ENCODE peak calls at places on chromosomes 4 and X, in nine cellular contexts. I is B cell, H is K562, S is astrocyte of the spinal cord, P is AG10803, U is progenitor cell of endocrine pancreas, N is astrocyte, Y is suprapubic skin, M is GM12865. F is an unnamed sample.

GRCh38 chrX:88284844-88285243 is 462.2 kb upstream of the CPXCR1 start:
- DNase-seq in I (no peak), H (no peak), M (no peak), N (no peak), U (no peak), P (no peak), Y (no peak), S (no peak), F (peak)

GRCh38 chr4:75985116-75985515 is 5.6 kb downstream of the SDAD1 start:
- DNase-seq in S (peak), Y (no peak), U (no peak), H (no peak), P (peak), M (no peak), N (peak), I (no peak), F (peak)

GRCh38 chr4:1564535-1565375 is 119.4 kb downstream of the FAM53A start:
- DNase-seq in N (no peak), Y (no peak), M (no peak), U (no peak), P (no peak), S (no peak), H (no peak), I (no peak), F (no peak)

GRCh38 chr4:25590171-25590570 is 65.5 kb upstream of the SLC34A2 start:
- DNase-seq in U (no peak), Y (no peak), S (no peak), M (no peak), N (peak), H (no peak), P (no peak), I (no peak), F (no peak)

GRCh38 chr4:108256538-108256937 is 87.8 kb upstream of the LEF1 start:
- DNase-seq in Y (no peak), N (no peak), U (no peak), P (no peak), M (no peak), H (no peak), I (no peak), S (no peak), F (no peak)

GRCh38 chrX:68693481-68694410 is 46.3 kb downstream of the STARD8 start:
- DNase-seq in Y (peak), M (peak), H (peak), N (peak), U (peak), S (peak), P (peak), I (peak), F (no peak)

GRCh38 chrX:127596882-127597281 is 455.3 kb downstream of the ACTRT1 start:
- DNase-seq in Y (no peak), S (no peak), H (no peak), N (no peak), U (no peak), M (no peak), I (no peak), P (no peak), F (no peak)

GRCh38 chr4:128462104-128462783 is 174.6 kb upstream of the PGRMC2 start:
- DNase-seq in S (no peak), H (no peak), Y (no peak), N (no peak), U (no peak), P (no peak), M (no peak), I (no peak), F (no peak)

GRCh38 chrX:29431895-29432294 is 783.5 kb upstream of the MAGEB2 start:
- DNase-seq in I (no peak), N (no peak), S (peak), M (no peak), Y (no peak), U (no peak), H (no peak), P (no peak), F (peak)

GRCh38 chr4:113435893-113436292 is 325.6 kb downstream of the CAMK2D start:
- DNase-seq in Y (no peak), M (no peak), N (peak), I (no peak), P (peak), H (no peak), U (no peak), S (peak), F (peak)

GRCh38 chrX:72297953-72298730 is 7.6 kb downstream of the CITED1 start:
- DNase-seq in N (no peak), P (no peak), M (peak), I (no peak), Y (no peak), H (peak), S (no peak), U (no peak), F (peak)

GRCh38 chrX:71536285-71536684 is 3.4 kb downstream of the OGT start:
- DNase-seq in M (peak), H (no peak), S (no peak), U (no peak), P (no peak), N (no peak), Y (no peak), I (no peak), F (no peak)

GRCh38 chrX:4762196-4762595 is 1048.7 kb upstream of the PRKX start:
- DNase-seq in I (no peak), U (no peak), S (no peak), H (no peak), N (no peak), M (no peak), P (no peak), Y (no peak), F (no peak)

GRCh38 chrX:11724122-11725017 is 33.7 kb upstream of the MSL3 start:
- DNase-seq in Y (no peak), H (peak), U (no peak), N (peak), P (peak), M (peak), S (peak), I (peak), F (peak)

GRCh38 chr4:185752881-185753280 is 59.1 kb downstream of the SORBS2 start:
- DNase-seq in I (no peak), H (no peak), S (no peak), U (no peak), N (no peak), M (no peak), P (no peak), Y (no peak), F (no peak)

GRCh38 chr4:72666910-72667309 is 97.9 kb upstream of the ADAMTS3 start:
- DNase-seq in U (no peak), S (no peak), P (no peak), N (no peak), Y (no peak), H (peak), M (no peak), I (no peak), F (no peak)

GRCh38 chrX:8730812-8731578 is 942 bp downstream of the ANOS1 start:
- DNase-seq in Y (no peak), P (no peak), S (no peak), N (no peak), U (no peak), I (no peak), H (no peak), M (no peak), F (no peak)

GRCh38 chr4:88465653-88466192 is 8.8 kb downstream of the HERC5 start:
- DNase-seq in I (no peak), H (no peak), P (no peak), Y (no peak), N (no peak), S (no peak), M (no peak), U (no peak), F (no peak)

GRCh38 chr4:184448828-184449227 is 25.5 kb downstream of the IRF2 start:
- DNase-seq in Y (no peak), M (peak), S (peak), N (peak), I (peak), H (no peak), U (no peak), P (peak), F (no peak)

GRCh38 chr4:122960298-122960985 is 38.0 kb upstream of the NUDT6 start:
- DNase-seq in U (no peak), Y (no peak), P (peak), H (no peak), N (no peak), I (no peak), M (no peak), S (no peak), F (no peak)

GRCh38 chr4:38162240-38162784 is 202.1 kb downstream of the PTTG2 start:
- DNase-seq in U (no peak), P (peak), M (no peak), H (no peak), S (peak), Y (no peak), I (no peak), N (peak), F (peak)

GRCh38 chrX:68828740-68829593 is at the start of gene EFNB1:
- DNase-seq in Y (peak), P (peak), H (peak), N (peak), S (peak), M (peak), U (peak), I (peak), F (peak)

GRCh38 chrX:136328933-136329332 is 28.2 kb downstream of the ADGRG4 start:
- DNase-seq in N (no peak), U (no peak), P (no peak), S (no peak), I (no peak), Y (no peak), H (no peak), M (no peak), F (no peak)

GRCh38 chr4:110622841-110623709 is at the start of gene PITX2:
- DNase-seq in U (peak), S (peak), M (peak), H (no peak), N (peak), Y (peak), P (peak), I (peak), F (peak)

GRCh38 chr4:54657556-54658313 is at the start of gene KIT:
- DNase-seq in U (peak), I (peak), M (no peak), S (peak), N (no peak), H (peak), Y (peak), P (peak), F (no peak)

GRCh38 chrX:3268804-3269203 is 77.6 kb downstream of the MXRA5 start:
- DNase-seq in I (no peak), H (no peak), N (peak), Y (no peak), U (no peak), S (no peak), M (no peak), P (peak), F (peak)

GRCh38 chr4:67684839-67685531 is 16.0 kb downstream of the UBA6 start:
- DNase-seq in S (peak), P (peak), U (no peak), H (no peak), M (no peak), Y (no peak), N (peak), I (no peak), F (no peak)

GRCh38 chrX:104432321-104432720 is 133.7 kb upstream of the IL1RAPL2 start:
- DNase-seq in S (no peak), H (no peak), U (no peak), I (no peak), P (no peak), N (no peak), Y (no peak), M (no peak), F (no peak)

GRCh38 chrX:19017271-19017670 is 33.4 kb upstream of the PHKA2 start:
- DNase-seq in H (peak), S (no peak), N (no peak), P (peak), M (peak), I (no peak), Y (no peak), U (no peak), F (peak)

GRCh38 chr4:10664408-10664807 is 20.2 kb downstream of the CLNK start:
- DNase-seq in P (peak), U (no peak), I (no peak), S (peak), H (no peak), Y (no peak), M (no peak), N (peak), F (peak)

GRCh38 chr4:104469794-104470193 is 24.9 kb downstream of the CXXC4 start:
- DNase-seq in S (no peak), H (no peak), M (no peak), I (no peak), P (no peak), Y (no peak), U (no peak), N (no peak), F (no peak)

GRCh38 chrX:149314031-149314430 is 191.1 kb downstream of the IDS start:
- DNase-seq in U (no peak), Y (no peak), N (peak), S (peak), P (peak), I (no peak), H (no peak), M (no peak), F (peak)

GRCh38 chr4:61511716-61512488 is 311.8 kb downstream of the ADGRL3 start:
- DNase-seq in H (no peak), M (no peak), S (peak), I (no peak), U (no peak), N (peak), P (peak), Y (no peak), F (peak)

GRCh38 chr4:79290376-79290775 is 35.5 kb downstream of the NAA11 start:
- DNase-seq in P (no peak), N (no peak), Y (no peak), S (no peak), H (no peak), I (no peak), M (no peak), U (no peak), F (no peak)

DNA sequence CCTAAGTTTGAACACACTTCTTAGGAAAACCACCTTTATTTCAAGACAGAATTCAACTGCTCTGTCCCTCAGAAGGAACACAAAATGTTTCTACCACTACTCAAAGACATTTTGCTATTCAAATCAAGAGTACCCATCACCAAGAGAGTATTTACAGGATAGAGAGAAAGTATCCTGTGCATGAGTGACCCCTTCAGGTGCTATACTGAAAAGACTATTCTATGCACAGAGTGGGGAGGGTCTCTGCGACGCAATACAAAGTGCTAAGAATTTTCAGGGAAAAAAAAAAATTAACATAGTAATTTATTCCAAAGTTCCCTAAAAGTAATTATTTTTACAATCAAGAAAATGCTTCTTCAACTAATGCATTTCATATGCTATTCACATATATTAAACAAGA is 346.4 kb upstream of the FAM241A start:
- DNase-seq in M (no peak), N (no peak), P (no peak), S (no peak), U (no peak), Y (no peak), H (no peak), I (no peak), F (peak)
- TF ChIP-seq CTCF in M (no peak), N (no peak), P (peak), S (peak), U (peak), Y (no peak), H (no peak), I (no peak), F (peak)

GRCh38 chr4:182928061-182928460 is 10.9 kb upstream of the DCTD start:
- DNase-seq in I (no peak), H (peak), P (no peak), N (no peak), S (no peak), M (peak), U (no peak), Y (no peak), F (peak)
- TF ChIP-seq CTCF in I (no peak), H (peak), P (peak), N (peak), S (no peak), M (peak), U (peak), Y (no peak), F (peak)

GRCh38 chr4:23775694-23776093 is 114.2 kb downstream of the PPARGC1A start:
- DNase-seq in S (no peak), M (no peak), H (no peak), N (no peak), U (no peak), Y (no peak), P (no peak), I (no peak), F (peak)
- TF ChIP-seq CTCF in S (no peak), M (no peak), H (no peak), N (no peak), U (peak), Y (no peak), P (no peak), I (no peak), F (peak)

GRCh38 chr4:139582044-139582443 is 26.0 kb upstream of the SETD7 start:
- DNase-seq in H (no peak), I (no peak), M (no peak), U (no peak), P (no peak), Y (no peak), S (no peak), N (no peak), F (peak)
- TF ChIP-seq CTCF in H (no peak), I (no peak), M (no peak), U (no peak), P (no peak), Y (no peak), S (no peak), N (no peak), F (no peak)

DNA sequence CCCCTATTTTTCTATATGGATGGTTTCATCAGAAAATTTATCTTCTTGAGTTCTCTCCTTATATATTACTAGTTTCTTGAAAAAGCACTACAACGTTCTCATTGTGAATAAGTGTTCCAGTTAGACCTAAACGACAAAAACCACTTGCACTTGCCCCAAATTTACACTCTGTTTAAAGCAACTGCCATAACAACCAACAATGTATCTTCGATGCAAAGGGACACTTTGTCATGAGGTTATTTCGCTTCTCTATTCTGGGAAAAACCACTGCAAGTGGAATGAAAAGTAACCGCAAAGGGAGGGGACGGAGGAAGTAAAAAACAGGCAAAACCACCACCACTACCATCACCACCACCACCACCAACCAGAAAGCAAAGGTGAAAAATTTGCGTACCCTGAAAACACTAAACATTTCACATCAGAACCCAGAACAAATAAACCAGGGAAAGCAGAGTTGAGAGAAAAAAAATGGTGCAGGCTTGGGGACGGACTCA is 1.2 kb upstream of the N4BP2 start:
- DNase-seq in M (no peak), P (peak), N (peak), H (peak), Y (no peak), I (peak), S (peak), U (no peak), F (no peak)
- TF ChIP-seq CTCF in M (no peak), P (no peak), N (no peak), H (no peak), Y (no peak), I (no peak), S (no peak), U (no peak), F (no peak)

DNA sequence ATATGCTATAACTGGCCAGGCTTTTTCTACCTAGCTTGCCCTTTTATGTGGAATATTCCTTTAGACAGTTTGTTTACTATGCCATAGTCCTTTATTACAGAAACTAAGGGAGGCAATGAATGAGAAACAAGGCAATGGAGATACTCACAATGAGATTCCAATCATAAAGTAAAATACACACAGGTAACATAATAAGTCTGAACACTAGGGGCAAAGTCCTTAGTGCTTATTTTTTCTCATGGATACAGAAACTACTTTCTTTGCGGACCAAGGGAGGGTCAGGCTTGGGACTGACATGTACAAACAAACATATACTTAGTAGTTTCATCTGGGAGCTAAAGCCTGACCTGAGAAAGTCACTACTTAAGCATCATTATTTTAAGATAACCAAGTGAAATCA is 16.0 kb upstream of the UGT8 start:
- DNase-seq in H (no peak), P (no peak), N (no peak), I (no peak), M (no peak), U (no peak), Y (no peak), S (no peak), F (no peak)
- TF ChIP-seq CTCF in H (no peak), P (no peak), N (no peak), I (no peak), M (no peak), U (peak), Y (no peak), S (no peak), F (no peak)